ENCODE peak calls at places on chromosomes 5 and 9, in ten cellular contexts. O is fibroblast of mammary gland; L is MM.1S; I is endothelial cell; Z is fibroblast of the aortic adventitia; X is stimulated activated CD4-positive, alpha-beta T cell treated with anti-CD3 and anti-CD28 coated beads, Interleukin-2, amount 100 ng/mL, for 24 hours; V is HEK293T; Q is activated CD4-positive, alpha-beta T cell treated with anti-CD3 and anti-CD28 coated beads for 4 hours; S is left cardiac atrium; P is amygdala. R is an unnamed sample.

GRCh38 chr5:41871866-41872265 is 1.6 kb upstream of the OXCT1 start:
- DNase-seq in O (peak; percentile 75), L (no peak), I (no peak), Z (peak; percentile 88), X (no peak), V (no peak), Q (no peak), S (peak; percentile 25), P (no peak), R (no peak)

GRCh38 chr5:172569862-172570558 is 71.1 kb upstream of the NEURL1B start:
- DNase-seq in O (no peak), L (no peak), I (no peak), Z (no peak), X (no peak), V (no peak), Q (no peak), S (no peak), P (no peak), R (no peak)

GRCh38 chr5:175275748-175276147 is 168.2 kb downstream of the DRD1 start:
- DNase-seq in O (no peak), L (no peak), I (no peak), Z (no peak), X (no peak), V (no peak), Q (no peak), S (no peak), P (no peak), R (no peak)

GRCh38 chr9:26012797-26013594 is 334.8 kb upstream of the TUSC1 start:
- DNase-seq in O (peak; percentile 15), L (no peak), I (no peak), Z (no peak), X (no peak), V (no peak), Q (no peak), S (no peak), P (no peak), R (no peak)

GRCh38 chr9:81597749-81598497 is 91.4 kb downstream of the TLE1 start:
- DNase-seq in O (no peak), L (no peak), I (no peak), Z (no peak), X (no peak), V (no peak), Q (no peak), S (no peak), P (no peak), R (no peak)

GRCh38 chr9:133726401-133727276 is 11.5 kb downstream of the SARDH start:
- DNase-seq in O (peak; percentile 46), L (no peak), I (peak; percentile 67), Z (peak; percentile 48), X (peak; percentile 73), V (peak; percentile 69), Q (peak; percentile 66), S (peak; percentile 58), P (peak; percentile 46), R (peak; percentile 53)

GRCh38 chr9:108775901-108776306 is 79.9 kb downstream of the ACTL7B start:
- DNase-seq in O (no peak), L (no peak), I (no peak), Z (peak; percentile 55), X (no peak), V (no peak), Q (no peak), S (no peak), P (no peak), R (no peak)

GRCh38 chr9:100575765-100576368 is 2.0 kb upstream of the CAVIN4 start:
- DNase-seq in O (peak; percentile 57), L (no peak), I (no peak), Z (peak; percentile 60), X (no peak), V (no peak), Q (no peak), S (no peak), P (no peak), R (no peak)

GRCh38 chr5:81517462-81517861 is 123.5 kb upstream of the ACOT12 start:
- DNase-seq in O (peak; percentile 57), L (no peak), I (no peak), Z (peak; percentile 12), X (no peak), V (no peak), Q (no peak), S (no peak), P (no peak), R (no peak)

GRCh38 chr5:14668247-14668646 is 3.7 kb downstream of the OTULIN start:
- DNase-seq in O (no peak), L (no peak), I (no peak), Z (no peak), X (no peak), V (no peak), Q (no peak), S (no peak), P (no peak), R (no peak)

GRCh38 chr5:14902826-14903560 is 31.4 kb upstream of the ANKH start:
- DNase-seq in O (no peak), L (no peak), I (peak; percentile 35), Z (no peak), X (no peak), V (no peak), Q (no peak), S (no peak), P (no peak), R (no peak)

GRCh38 chr5:111948517-111948916 is 191.5 kb upstream of the NREP start:
- DNase-seq in O (peak; percentile 99), L (no peak), I (no peak), Z (peak; percentile 97), X (no peak), V (no peak), Q (no peak), S (no peak), P (no peak), R (no peak)

GRCh38 chr5:50574121-50574520 is 92.3 kb upstream of the PARP8 start:
- DNase-seq in O (no peak), L (no peak), I (no peak), Z (no peak), X (no peak), V (no peak), Q (no peak), S (no peak), P (no peak), R (no peak)

GRCh38 chr5:64497390-64497789 is 8.4 kb upstream of the RGS7BP start:
- DNase-seq in O (peak; percentile 6), L (no peak), I (no peak), Z (peak; percentile 5), X (no peak), V (no peak), Q (no peak), S (no peak), P (no peak), R (no peak)

GRCh38 chr9:96122756-96123155 is 179.2 kb downstream of the HSD17B3 start:
- DNase-seq in O (peak; percentile 63), L (no peak), I (no peak), Z (peak; percentile 37), X (no peak), V (no peak), Q (no peak), S (no peak), P (no peak), R (no peak)